ENCODE peak calls at places on chromosomes 2 and 18, in nine cellular contexts. F is stimulated activated CD4-positive, alpha-beta T cell treated with anti-CD3 and anti-CD28 coated beads, Interleukin-4, amount 100 ng/mL, for 1 hour; X is amygdala; Y is IMR-90; G is CD4-positive, CD25-positive, alpha-beta regulatory T cell; S is NCI-H345; L is NCI-H1694; D is NCI-H460; I is AG04450. U is an unnamed sample.

GRCh38 chr18:12236934-12237832 is 17.0 kb upstream of the CIDEA start:
- DNase-seq in I (no peak), D (peak), G (peak), Y (peak), X (no peak), S (peak), L (peak), F (peak), U (peak)

GRCh38 chr18:2087877-2088673 is 483.2 kb downstream of the METTL4 start:
- DNase-seq in I (no peak), Y (no peak), F (no peak), L (no peak), D (no peak), S (no peak), X (no peak), G (no peak), U (no peak)

GRCh38 chr18:62832282-62832681 is 116.9 kb downstream of the PHLPP1 start:
- DNase-seq in I (no peak), L (no peak), D (no peak), S (no peak), X (no peak), Y (no peak), F (no peak), G (no peak), U (no peak)

GRCh38 chr18:51253476-51253875 is 56.0 kb upstream of the MEX3C start:
- DNase-seq in L (no peak), G (no peak), F (no peak), X (no peak), Y (no peak), D (no peak), S (no peak), I (no peak), U (no peak)

GRCh38 chr2:230890696-230891095 is 26.0 kb downstream of the ITM2C start:
- DNase-seq in Y (no peak), F (no peak), L (no peak), X (no peak), G (no peak), I (no peak), S (no peak), D (no peak), U (no peak)

GRCh38 chr18:59918320-59918755 is 18.5 kb downstream of the PMAIP1 start:
- DNase-seq in Y (peak), X (no peak), L (peak), D (no peak), S (peak), G (no peak), F (no peak), I (no peak), U (no peak)

GRCh38 chr2:74238879-74239278 is 40.5 kb downstream of the MTHFD2 start:
- DNase-seq in F (no peak), Y (peak), I (no peak), X (no peak), L (no peak), S (no peak), G (no peak), D (no peak), U (no peak)

GRCh38 chr2:170224692-170225091 is 46.7 kb downstream of the MYO3B start:
- DNase-seq in F (no peak), X (no peak), L (peak), I (no peak), D (no peak), S (no peak), Y (no peak), G (no peak), U (no peak)

GRCh38 chr2:20596973-20597867 is 53.7 kb downstream of the HS1BP3 start:
- DNase-seq in G (no peak), L (no peak), D (no peak), F (no peak), S (no peak), X (no peak), Y (no peak), I (no peak), U (no peak)

GRCh38 chr2:191696001-191696400 is 18.1 kb downstream of the NABP1 start:
- DNase-seq in I (peak), D (no peak), Y (peak), G (no peak), L (no peak), F (no peak), X (no peak), S (no peak), U (no peak)

GRCh38 chr2:189299974-189300373 is 120.4 kb upstream of the COL5A2 start:
- DNase-seq in L (no peak), Y (no peak), S (no peak), X (no peak), D (no peak), G (no peak), F (no peak), I (no peak), U (no peak)

GRCh38 chr2:225670111-225670974 is 270.8 kb downstream of the NYAP2 start:
- DNase-seq in L (peak), F (no peak), I (peak), D (peak), X (no peak), Y (peak), S (peak), G (no peak), U (no peak)

GRCh38 chr2:157792345-157793052 is 83.6 kb downstream of the ACVR1 start:
- DNase-seq in S (no peak), D (no peak), G (no peak), F (no peak), I (peak), X (no peak), L (no peak), Y (peak), U (no peak)

GRCh38 chr2:190121971-190122370 is 59.4 kb upstream of the MSTN start:
- DNase-seq in F (no peak), L (peak), S (peak), I (no peak), Y (peak), D (peak), X (no peak), G (no peak), U (no peak)

GRCh38 chr18:68448736-68449135 is 266.2 kb downstream of the TMX3 start:
- DNase-seq in X (no peak), S (no peak), G (no peak), L (no peak), D (no peak), F (no peak), Y (peak), I (peak), U (no peak)

GRCh38 chr2:174012347-174013309 is 47.5 kb upstream of the SP3 start:
- DNase-seq in X (peak), I (no peak), L (no peak), D (no peak), G (no peak), S (no peak), F (peak), Y (no peak), U (peak)

GRCh38 chr2:174338626-174339570 is 4.1 kb downstream of the SP9 start:
- DNase-seq in Y (no peak), I (no peak), D (no peak), X (no peak), L (peak), G (no peak), F (no peak), S (no peak), U (no peak)

GRCh38 chr2:11371099-11371937 is 26.9 kb upstream of the ROCK2 start:
- DNase-seq in S (no peak), F (no peak), D (no peak), X (no peak), L (no peak), G (no peak), Y (no peak), I (no peak), U (no peak)

GRCh38 chr18:61851940-61852451 is 40.8 kb downstream of the RNF152 start:
- DNase-seq in X (no peak), G (no peak), F (no peak), S (no peak), D (no peak), Y (peak), L (no peak), I (no peak), U (no peak)